ENCODE peak calls at places on chromosome 20, in nine cellular contexts. W, V, J, S, I, Z, Q, B and G are unnamed samples.

GRCh38 chr20:12610871-12611270 is 397.9 kb upstream of the SPTLC3 start:
- ATAC-seq in B (no peak), V (no peak), S (no peak), W (no peak), J (no peak), Z (no peak), I (no peak), Q (no peak), G (no peak)

GRCh38 chr20:18988701-18989100 is 175.1 kb downstream of the SCP2D1 start:
- ATAC-seq in I (no peak), S (no peak), V (no peak), Z (no peak), W (no peak), J (no peak), B (no peak), Q (no peak), G (no peak)

GRCh38 chr20:16212790-16213189 is 360.5 kb downstream of the KIF16B start:
- ATAC-seq in W (no peak), I (no peak), Z (no peak), S (no peak), Q (no peak), V (no peak), J (no peak), B (no peak), G (no peak)

GRCh38 chr20:440148-440547 is 22.2 kb downstream of the TBC1D20 start:
- ATAC-seq in V (no peak), Q (no peak), I (no peak), B (no peak), S (no peak), Z (no peak), J (no peak), W (no peak), G (no peak)

GRCh38 chr20:18922898-18923297 is 109.3 kb downstream of the SCP2D1 start:
- ATAC-seq in Z (no peak), V (no peak), I (peak; percentile 32), Q (no peak), B (no peak), W (no peak), J (no peak), S (no peak), G (no peak)

GRCh38 chr20:33444797-33445560 is 1.4 kb upstream of the SNTA1 start:
- ATAC-seq in W (no peak), I (peak; percentile 52), J (no peak), Q (no peak), V (no peak), B (no peak), S (peak; percentile 21), Z (no peak), G (no peak)

GRCh38 chr20:17648306-17648646 is 33.8 kb downstream of the RRBP1 start:
- ATAC-seq in B (peak; percentile 81), J (no peak), V (no peak), W (no peak), Z (peak; percentile 37), Q (no peak), I (no peak), S (no peak), G (peak; percentile 30)

GRCh38 chr20:347317-347639 is 367 bp downstream of the NRSN2 start:
- ATAC-seq in Z (no peak), I (no peak), V (no peak), W (no peak), S (peak; percentile 26), Q (no peak), B (no peak), J (no peak), G (peak; percentile 5)

GRCh38 chr20:1567392-1568165 is 10.1 kb upstream of the SIRPD start:
- ATAC-seq in S (no peak), Q (no peak), I (peak; percentile 55), Z (no peak), W (no peak), J (no peak), V (no peak), B (no peak), G (no peak)

GRCh38 chr20:53611449-53611894 is 17.8 kb upstream of the ZNF217 start:
- ATAC-seq in V (peak; percentile 90), B (peak; percentile 75), S (peak; percentile 66), Q (no peak), J (no peak), I (peak; percentile 82), Z (no peak), W (no peak), G (peak; percentile 49)

GRCh38 chr20:40931348-40932044 is 97.1 kb upstream of the TOP1 start:
- ATAC-seq in W (no peak), S (no peak), B (no peak), Z (no peak), V (no peak), Q (peak; percentile 97), I (no peak), J (no peak), G (no peak)
- H3K4me1 ChIP-seq in W (no peaks in the 10 kb centered on the region), S (no peaks in the 10 kb centered on the region), B (no peaks in the 10 kb centered on the region), Z (no peaks in the 10 kb centered on the region), V (no peaks in the 10 kb centered on the region), Q (peaks cover 48% of the 10 kb centered on the region), I (no peaks in the 10 kb centered on the region), J (no peaks in the 10 kb centered on the region), G (no peaks in the 10 kb centered on the region)

GRCh38 chr20:50585214-50585613 is 75.0 kb downstream of the PTPN1 start:
- ATAC-seq in Z (no peak), B (no peak), W (no peak), J (no peak), Q (no peak), I (no peak), S (no peak), V (no peak), G (no peak)

GRCh38 chr20:50588034-50588736 is 78.0 kb downstream of the PTPN1 start:
- ATAC-seq in W (peak; percentile 75), S (peak; percentile 78), Z (no peak), B (peak; percentile 83), V (peak; percentile 67), J (peak; percentile 48), I (peak; percentile 88), Q (peak; percentile 81), G (peak; percentile 25)

GRCh38 chr20:50585678-50586077 is 75.5 kb downstream of the PTPN1 start:
- ATAC-seq in J (no peak), W (no peak), S (no peak), B (no peak), V (no peak), Z (no peak), Q (no peak), I (no peak), G (no peak)

GRCh38 chr20:50587291-50587961 is 77.2 kb downstream of the PTPN1 start:
- ATAC-seq in Z (no peak), I (peak; percentile 11), S (no peak), W (no peak), V (no peak), J (peak; percentile 28), Q (no peak), B (no peak), G (no peak)

DNA sequence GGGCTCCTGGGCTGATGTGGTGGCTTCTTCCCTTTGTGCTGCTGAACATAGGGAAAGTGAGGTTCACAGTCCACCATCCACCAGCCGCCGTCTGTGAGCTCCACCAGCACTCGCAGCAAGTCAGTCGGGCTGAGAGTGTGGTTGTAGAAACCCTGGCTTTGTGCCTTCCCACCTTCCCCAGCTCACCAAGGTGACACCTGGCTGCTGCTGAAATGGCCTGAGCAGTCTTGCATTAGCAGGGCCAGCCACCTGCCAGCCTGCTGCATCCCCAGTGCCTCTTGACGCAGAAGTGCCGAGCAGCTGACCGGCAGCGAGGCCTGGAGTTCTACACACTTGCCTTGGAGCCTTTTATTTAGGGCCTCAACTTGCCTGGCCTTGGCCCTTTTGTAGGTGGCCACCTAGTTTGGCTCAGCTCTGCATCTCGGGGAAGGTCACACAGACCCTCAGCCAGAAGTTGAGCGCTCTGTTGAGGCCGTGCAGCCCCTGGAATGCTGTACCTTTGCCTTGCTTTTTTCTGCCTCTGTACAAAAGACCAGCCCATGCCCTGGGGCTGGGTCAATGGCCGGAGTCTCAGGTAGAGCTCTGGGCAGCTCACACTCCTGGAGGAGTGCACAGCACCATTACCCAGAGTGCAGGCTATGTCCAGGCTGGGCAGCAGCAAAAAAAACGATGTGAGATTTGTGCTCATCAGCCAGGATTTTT is 76.5 kb downstream of the PTPN1 start:
- ATAC-seq in Z (no peak), W (no peak), S (no peak), I (no peak), B (no peak), J (peak; percentile 5), V (no peak), Q (no peak), G (no peak)
- H3K27ac ChIP-seq in Z (no peak overlapping the region), W (no peak overlapping the region), S (no peak overlapping the region), I (no peak overlapping the region), B (no peak overlapping the region), J (no peak overlapping the region), V (no peak overlapping the region), Q (no peak overlapping the region), G (no peak overlapping the region)

GRCh38 chr20:46089076-46089337 is 755 bp downstream of the NCOA5 start:
- ATAC-seq in Z (no peak), I (no peak), J (no peak), Q (peak; percentile 10), B (no peak), W (no peak), V (no peak), S (no peak), G (no peak)
- H3K4me1 ChIP-seq in Z (peaks cover 4% of the 10 kb centered on the region), I (peaks cover 28% of the 10 kb centered on the region), J (peaks cover 53% of the 10 kb centered on the region), Q (peaks cover 48% of the 10 kb centered on the region), B (peaks cover 52% of the 10 kb centered on the region), W (peaks cover 44% of the 10 kb centered on the region), V (peaks cover 7% of the 10 kb centered on the region), S (peaks cover 44% of the 10 kb centered on the region), G (peaks cover 39% of the 10 kb centered on the region)

GRCh38 chr20:25324412-25324811 is 66.2 kb downstream of the ABHD12 start:
- ATAC-seq in Z (peak; percentile 78), B (peak; percentile 92), W (peak; percentile 24), V (no peak), Q (no peak), I (no peak), S (no peak), J (no peak), G (peak; percentile 79)

GRCh38 chr20:25325997-25326396 is 64.6 kb downstream of the ABHD12 start:
- ATAC-seq in I (no peak), V (no peak), Z (no peak), Q (no peak), J (no peak), B (no peak), S (no peak), W (no peak), G (no peak)

GRCh38 chr20:25323486-25324246 is 67.0 kb downstream of the ABHD12 start:
- ATAC-seq in I (no peak), Q (no peak), B (no peak), Z (no peak), S (no peak), V (no peak), J (no peak), W (no peak), G (no peak)

GRCh38 chr20:25327521-25328235 is 63.0 kb downstream of the ABHD12 start:
- ATAC-seq in J (no peak), W (no peak), I (no peak), S (no peak), B (no peak), Q (no peak), V (no peak), Z (no peak), G (no peak)

GRCh38 chr20:25325073-25325472 is 65.6 kb downstream of the ABHD12 start:
- ATAC-seq in Q (no peak), B (no peak), W (no peak), S (no peak), J (no peak), V (no peak), Z (no peak), I (no peak), G (no peak)
- H3K27ac ChIP-seq in Q (no peak overlapping the region), B (peak overlapping the region; percentile 47), W (no peak overlapping the region), S (no peak overlapping the region), J (peak overlapping the region; percentile 33), V (no peak overlapping the region), Z (no peak overlapping the region), I (no peak overlapping the region), G (no peak overlapping the region)